ENCODE peak calls at places on chromosomes 1 and 21, in five cellular contexts. I is NCI-H82, C is GM10248, M is hypothalamus, E is GOT3. P is an unnamed sample.

GRCh38 chr1:162631546-162632233 is 574 bp upstream of the DDR2 start:
- DNase-seq in M (no peak), I (peak), C (no peak), E (no peak), P (peak)

GRCh38 chr1:155184835-155185782 is 11.5 kb downstream of the TRIM46 start:
- DNase-seq in M (no peak), I (no peak), C (peak), E (no peak), P (no peak)

GRCh38 chr1:110494522-110495406 is 24.2 kb downstream of the KCNA10 start:
- DNase-seq in M (no peak), C (no peak), I (no peak), E (no peak), P (no peak)

GRCh38 chr1:47554082-47554481 is 116.2 kb downstream of the FOXD2 start:
- DNase-seq in I (no peak), M (no peak), E (no peak), C (no peak), P (no peak)

GRCh38 chr1:180156631-180157091 is 2.0 kb downstream of the QSOX1 start:
- DNase-seq in I (no peak), M (no peak), C (no peak), E (no peak), P (peak)

GRCh38 chr21:46655230-46655629 is 19.8 kb downstream of the PRMT2 start:
- DNase-seq in M (no peak), E (no peak), C (no peak), I (no peak), P (no peak)

GRCh38 chr1:114097109-114097508 is 56.6 kb downstream of the SYT6 start:
- DNase-seq in E (no peak), M (no peak), I (no peak), C (no peak), P (no peak)

GRCh38 chr1:19764848-19765247 is 34.9 kb downstream of the TMCO4 start:
- DNase-seq in C (no peak), I (no peak), M (no peak), E (no peak), P (no peak)

GRCh38 chr1:209900734-209901133 is 37.3 kb upstream of the SYT14 start:
- DNase-seq in M (no peak), E (no peak), C (no peak), I (no peak), P (peak)

GRCh38 chr1:221164029-221164428 is 284.8 kb downstream of the HLX start:
- DNase-seq in M (no peak), E (no peak), I (no peak), C (no peak), P (peak)

GRCh38 chr1:110258734-110259133 is 48.6 kb downstream of the KCNC4 start:
- DNase-seq in C (no peak), E (no peak), M (no peak), I (peak), P (no peak)

GRCh38 chr1:154840557-154841176 is 29.4 kb downstream of the KCNN3 start:
- DNase-seq in M (no peak), E (no peak), C (no peak), I (no peak), P (peak)

GRCh38 chr1:228825840-228826484 is 90.7 kb downstream of the RHOU start:
- DNase-seq in E (no peak), I (no peak), M (no peak), C (no peak), P (no peak)

GRCh38 chr1:234578087-234578486 is 31.9 kb downstream of the IRF2BP2 start:
- DNase-seq in I (no peak), M (no peak), C (no peak), E (no peak), P (no peak)

GRCh38 chr1:79044974-79045650 is 38.6 kb upstream of the ADGRL4 start:
- DNase-seq in E (no peak), I (peak), C (no peak), M (no peak), P (no peak)

GRCh38 chr1:37945743-37946702 is 830 bp downstream of the INPP5B start:
- DNase-seq in E (no peak), I (no peak), C (no peak), M (no peak), P (peak)

GRCh38 chr1:49340576-49340975 is 563.9 kb upstream of the BEND5 start:
- DNase-seq in M (no peak), E (no peak), I (no peak), C (no peak), P (no peak)

GRCh38 chr1:225817611-225818061 is 7.7 kb downstream of the EPHX1 start:
- DNase-seq in E (no peak), I (no peak), M (peak), C (no peak), P (peak)

GRCh38 chr1:235056937-235057336 is 71.7 kb downstream of the TOMM20 start:
- DNase-seq in C (no peak), I (no peak), E (no peak), M (no peak), P (no peak)

GRCh38 chr21:30684506-30684905 is 34.1 kb downstream of the KRTAP21-3 start:
- DNase-seq in I (no peak), C (no peak), M (no peak), E (no peak), P (no peak)

GRCh38 chr1:26378088-26378878 is 5.7 kb upstream of the ZNF683 start:
- DNase-seq in I (peak), C (peak), M (no peak), E (no peak), P (peak)

GRCh38 chr1:226661965-226662364 is 77.1 kb downstream of the ITPKB start:
- DNase-seq in I (peak), C (no peak), M (no peak), E (no peak), P (no peak)

GRCh38 chr21:31732891-31733520 is 1.1 kb upstream of the SCAF4 start:
- DNase-seq in C (no peak), M (no peak), E (no peak), I (peak), P (peak)

GRCh38 chr21:29449306-29449940 is 150.7 kb downstream of the BACH1 start:
- DNase-seq in E (no peak), M (no peak), C (no peak), I (no peak), P (no peak)

GRCh38 chr21:37198989-37199924 is 67.9 kb downstream of the VPS26C start:
- DNase-seq in E (no peak), I (no peak), C (no peak), M (no peak), P (peak)

GRCh38 chr1:11691928-11692711 is 610 bp downstream of the DRAXIN start:
- DNase-seq in C (no peak), E (no peak), I (no peak), M (no peak), P (no peak)

GRCh38 chr1:53735261-53735660 is 3.7 kb downstream of the GLIS1 start:
- DNase-seq in C (no peak), E (no peak), M (no peak), I (no peak), P (no peak)

GRCh38 chr1:60903591-60903990 is 178.8 kb upstream of the NFIA start:
- DNase-seq in E (peak), C (no peak), M (peak), I (peak), P (peak)

GRCh38 chr1:210251680-210252490 is 19.3 kb downstream of the SERTAD4 start:
- DNase-seq in C (no peak), I (peak), E (no peak), M (no peak), P (no peak)

GRCh38 chr1:16076003-16076870 is 2.8 kb upstream of the FAM131C start:
- DNase-seq in M (no peak), I (no peak), C (no peak), E (peak), P (peak)

GRCh38 chr1:64898107-64898861 is 68.1 kb downstream of the JAK1 start:
- DNase-seq in E (peak), C (peak), M (no peak), I (no peak), P (peak)

GRCh38 chr1:183730107-183730724 is 74.7 kb upstream of the RGL1 start:
- DNase-seq in C (no peak), I (no peak), M (no peak), E (no peak), P (no peak)

GRCh38 chr1:66436378-66437135 is 97.4 kb upstream of the SGIP1 start:
- DNase-seq in E (peak), I (no peak), C (peak), M (no peak), P (peak)

GRCh38 chr1:70707214-70707613 is 296.1 kb downstream of the CTH start:
- DNase-seq in C (no peak), E (no peak), M (no peak), I (no peak), P (peak)

GRCh38 chr1:202625416-202626360 is 84.6 kb downstream of the SYT2 start:
- DNase-seq in I (peak), E (no peak), C (peak), M (no peak), P (peak)

GRCh38 chr1:81894867-81895266 is 94.1 kb downstream of the ADGRL2 start:
- DNase-seq in I (no peak), E (no peak), M (no peak), C (no peak), P (no peak)

GRCh38 chr1:37513795-37514349 is 694 bp downstream of the MEAF6 start:
- DNase-seq in M (no peak), E (no peak), C (peak), I (peak), P (no peak)